ENCODE peak calls at places on chromosomes 4 and X, in six cellular contexts. One of them, this sample, is unnamed.

GRCh38 chrX:150184487-150184886 is 178.6 kb upstream of the MAMLD1 start:
- DNase-seq in K562: no peak
- DNase-seq in HepG2: no peak
- DNase-seq in GM12878: no peak
- DNase-seq in H1: no peak
- DNase-seq in SK-N-SH: no peak
- DNase-seq in this sample: no peak

GRCh38 chrX:117768861-117769604 is 347.6 kb downstream of the KLHL13 start:
- DNase-seq in SK-N-SH: no peak
- DNase-seq in GM12878: no peak
- DNase-seq in HepG2: no peak
- DNase-seq in K562: no peak
- DNase-seq in H1: no peak
- DNase-seq in this sample: no peak

GRCh38 chr4:124325676-124326075 is 386.9 kb downstream of the ANKRD50 start:
- DNase-seq in H1: no peak
- DNase-seq in GM12878: no peak
- DNase-seq in SK-N-SH: no peak
- DNase-seq in K562: no peak
- DNase-seq in HepG2: no peak
- DNase-seq in this sample: no peak

GRCh38 chr4:95363966-95364365 is 184.8 kb downstream of the UNC5C start:
- DNase-seq in SK-N-SH: no peak
- DNase-seq in GM12878: no peak
- DNase-seq in HepG2: no peak
- DNase-seq in K562: no peak
- DNase-seq in H1: no peak
- DNase-seq in this sample: no peak

GRCh38 chr4:14177987-14178386 is 550.5 kb upstream of the BOD1L1 start:
- DNase-seq in K562: no peak
- DNase-seq in GM12878: peak
- DNase-seq in HepG2: no peak
- DNase-seq in H1: no peak
- DNase-seq in SK-N-SH: no peak
- DNase-seq in this sample: no peak

GRCh38 chr4:87392183-87392582 is 1.2 kb upstream of the HSD17B11 start:
- DNase-seq in SK-N-SH: no peak
- DNase-seq in HepG2: peak
- DNase-seq in GM12878: no peak
- DNase-seq in K562: no peak
- DNase-seq in H1: no peak
- DNase-seq in this sample: no peak

GRCh38 chr4:48090621-48091020 is 43.4 kb downstream of the TXK start:
- DNase-seq in SK-N-SH: no peak
- DNase-seq in GM12878: no peak
- DNase-seq in HepG2: no peak
- DNase-seq in H1: no peak
- DNase-seq in K562: no peak
- DNase-seq in this sample: no peak

GRCh38 chr4:145034727-145035211 is 63.2 kb downstream of the ANAPC10 start:
- DNase-seq in SK-N-SH: no peak
- DNase-seq in HepG2: no peak
- DNase-seq in K562: no peak
- DNase-seq in H1: no peak
- DNase-seq in GM12878: no peak
- DNase-seq in this sample: peak

GRCh38 chrX:109839694-109840358 is 106.8 kb upstream of the ACSL4 start:
- DNase-seq in HepG2: no peak
- DNase-seq in H1: peak
- DNase-seq in K562: peak
- DNase-seq in GM12878: no peak
- DNase-seq in SK-N-SH: no peak
- DNase-seq in this sample: peak

GRCh38 chr4:54091637-54092404 is 8.1 kb upstream of the GSX2 start:
- DNase-seq in HepG2: peak
- DNase-seq in H1: no peak
- DNase-seq in K562: peak
- DNase-seq in GM12878: peak
- DNase-seq in SK-N-SH: peak
- DNase-seq in this sample: no peak

DNA sequence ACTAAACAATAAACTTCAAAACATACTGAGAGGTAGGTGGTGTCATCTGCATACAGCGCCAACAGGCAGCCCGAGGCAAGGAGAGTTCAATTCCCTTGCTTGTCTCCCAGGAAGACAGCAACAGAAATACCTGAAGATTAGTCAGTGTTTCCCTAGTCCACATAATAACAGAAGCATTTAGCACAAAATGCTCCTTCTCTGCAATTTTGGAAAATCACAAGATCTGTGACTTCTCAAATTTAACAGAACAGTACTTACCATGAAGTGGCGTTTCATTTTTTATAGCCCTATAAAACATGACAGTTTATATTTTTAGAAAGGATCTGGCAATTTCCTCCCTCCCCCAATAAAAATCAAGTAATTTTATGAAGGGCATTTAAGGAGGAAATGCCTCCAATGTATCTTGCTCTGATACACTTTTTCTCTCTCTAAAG is 67.1 kb upstream of the MYOZ2 start:
- DNase-seq in SK-N-SH: no peak
- DNase-seq in H1: peak
- DNase-seq in GM12878: no peak
- DNase-seq in HepG2: no peak
- DNase-seq in K562: no peak
- DNase-seq in this sample: no peak
- H2AFZ ChIP-seq in SK-N-SH: no peak
- H2AFZ ChIP-seq in H1: no peak
- H2AFZ ChIP-seq in GM12878: no peak
- H2AFZ ChIP-seq in HepG2: no peak
- H2AFZ ChIP-seq in K562: no peak
- H2AFZ ChIP-seq in this sample: peak

DNA sequence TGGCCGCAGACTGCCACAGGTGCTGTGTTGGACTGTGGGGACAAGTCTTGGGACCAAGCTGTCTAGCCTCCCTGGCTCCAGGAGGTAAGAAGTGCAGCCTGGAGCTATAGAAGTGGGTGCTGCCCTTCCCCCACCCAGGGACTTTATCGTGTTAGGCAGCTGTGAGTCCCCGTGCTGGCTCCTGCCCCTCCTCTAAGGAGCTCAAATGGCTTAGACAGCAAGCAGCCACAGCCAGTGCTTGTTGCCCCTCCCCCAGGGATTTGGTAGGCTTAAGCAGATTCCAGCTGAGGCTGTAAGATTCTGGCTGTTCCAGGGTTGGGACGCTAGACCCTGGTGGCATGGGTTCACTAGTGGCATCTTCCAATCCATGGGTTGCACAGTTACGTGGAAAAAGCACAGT is 979.4 kb upstream of the PCDH10 start:
- DNase-seq in GM12878: no peak
- DNase-seq in H1: no peak
- DNase-seq in K562: no peak
- DNase-seq in HepG2: no peak
- DNase-seq in SK-N-SH: no peak
- DNase-seq in this sample: no peak
- TF ChIP-seq JUND in GM12878: no peak
- TF ChIP-seq JUND in H1: no peak
- TF ChIP-seq JUND in K562: no peak
- TF ChIP-seq JUND in HepG2: no peak
- TF ChIP-seq JUND in SK-N-SH: no peak
- TF ChIP-seq JUND in this sample: no peak

GRCh38 chrX:10833299-10834169 is 213.1 kb upstream of the MID1 start:
- DNase-seq in SK-N-SH: no peak
- DNase-seq in HepG2: peak
- DNase-seq in GM12878: no peak
- DNase-seq in K562: no peak
- DNase-seq in H1: peak
- DNase-seq in this sample: no peak
- H2AFZ ChIP-seq in SK-N-SH: no peak
- H2AFZ ChIP-seq in HepG2: peak
- H2AFZ ChIP-seq in GM12878: no peak
- H2AFZ ChIP-seq in K562: peak
- H2AFZ ChIP-seq in H1: peak
- H2AFZ ChIP-seq in this sample: no peak

GRCh38 chrX:136780738-136781137 is at the start of gene ARHGEF6:
- DNase-seq in HepG2: no peak
- DNase-seq in GM12878: no peak
- DNase-seq in H1: no peak
- DNase-seq in K562: no peak
- DNase-seq in SK-N-SH: no peak
- DNase-seq in this sample: no peak
- TF ChIP-seq JUND in HepG2: no peak
- TF ChIP-seq JUND in GM12878: no peak
- TF ChIP-seq JUND in H1: no peak
- TF ChIP-seq JUND in K562: no peak
- TF ChIP-seq JUND in SK-N-SH: no peak
- TF ChIP-seq JUND in this sample: no peak

This sample was measured in HCT116.